ENCODE peak calls at places on chromosomes 1 and 21, in seven cellular contexts. One of them, this sample, is unnamed.

GRCh38 chr21:33893917-33894316 is 21.7 kb downstream of the ATP5PO start:
- DNase-seq in HFF-Myc: no peak
- DNase-seq in glutamatergic neuron: no peak
- DNase-seq in AG09319: no peak
- DNase-seq in IMR-90: no peak
- DNase-seq in endothelial cell: no peak
- DNase-seq in Calu3: no peak
- DNase-seq in this sample: no peak

GRCh38 chr1:23913212-23913880 is at the start of gene CNR2:
- DNase-seq in HFF-Myc: no peak
- DNase-seq in glutamatergic neuron: no peak
- DNase-seq in AG09319: no peak
- DNase-seq in IMR-90: no peak
- DNase-seq in endothelial cell: no peak
- DNase-seq in Calu3: no peak
- DNase-seq in this sample: no peak

GRCh38 chr1:34188985-34189384 is 12.3 kb downstream of the C1orf94 start:
- DNase-seq in HFF-Myc: no peak
- DNase-seq in glutamatergic neuron: no peak
- DNase-seq in AG09319: no peak
- DNase-seq in IMR-90: no peak
- DNase-seq in endothelial cell: no peak
- DNase-seq in Calu3: no peak
- DNase-seq in this sample: no peak

GRCh38 chr1:184422490-184423233 is 35.8 kb downstream of the C1orf21 start:
- DNase-seq in HFF-Myc: no peak
- DNase-seq in glutamatergic neuron: no peak
- DNase-seq in AG09319: no peak
- DNase-seq in IMR-90: no peak
- DNase-seq in endothelial cell: no peak
- DNase-seq in Calu3: no peak
- DNase-seq in this sample: no peak

GRCh38 chr1:17134036-17134435 is 14.8 kb upstream of the PADI2 start:
- DNase-seq in HFF-Myc: no peak
- DNase-seq in glutamatergic neuron: no peak
- DNase-seq in AG09319: no peak
- DNase-seq in IMR-90: no peak
- DNase-seq in endothelial cell: no peak
- DNase-seq in Calu3: no peak
- DNase-seq in this sample: no peak

GRCh38 chr1:189429610-189430009 is 1048.1 kb downstream of the BRINP3 start:
- DNase-seq in HFF-Myc: no peak
- DNase-seq in glutamatergic neuron: no peak
- DNase-seq in AG09319: no peak
- DNase-seq in IMR-90: peak; percentile 52
- DNase-seq in endothelial cell: peak; percentile 37
- DNase-seq in Calu3: peak; percentile 54
- DNase-seq in this sample: peak; percentile 18

GRCh38 chr1:20405893-20406604 is 80.0 kb downstream of the CAMK2N1 start:
- DNase-seq in HFF-Myc: no peak
- DNase-seq in glutamatergic neuron: no peak
- DNase-seq in AG09319: peak; percentile 18
- DNase-seq in IMR-90: peak; percentile 45
- DNase-seq in endothelial cell: no peak
- DNase-seq in Calu3: no peak
- DNase-seq in this sample: no peak

GRCh38 chr1:35924838-35925237 is 6.1 kb upstream of the AGO3 start:
- DNase-seq in HFF-Myc: no peak
- DNase-seq in glutamatergic neuron: no peak
- DNase-seq in AG09319: no peak
- DNase-seq in IMR-90: no peak
- DNase-seq in endothelial cell: no peak
- DNase-seq in Calu3: no peak
- DNase-seq in this sample: peak; percentile 38

GRCh38 chr1:188822248-188822647 is 1655.4 kb downstream of the BRINP3 start:
- DNase-seq in HFF-Myc: no peak
- DNase-seq in glutamatergic neuron: no peak
- DNase-seq in AG09319: no peak
- DNase-seq in IMR-90: peak; percentile 29
- DNase-seq in endothelial cell: peak; percentile 17
- DNase-seq in Calu3: no peak
- DNase-seq in this sample: no peak

GRCh38 chr1:160261526-160261877 is 847 bp downstream of the DCAF8 start:
- DNase-seq in HFF-Myc: peak; percentile 72
- DNase-seq in glutamatergic neuron: no peak
- DNase-seq in AG09319: peak; percentile 54
- DNase-seq in IMR-90: peak; percentile 91
- DNase-seq in endothelial cell: no peak
- DNase-seq in Calu3: peak; percentile 60
- DNase-seq in this sample: peak; percentile 69

GRCh38 chr1:167200749-167201148 is 19.9 kb upstream of the POU2F1 start:
- DNase-seq in HFF-Myc: no peak
- DNase-seq in glutamatergic neuron: no peak
- DNase-seq in AG09319: no peak
- DNase-seq in IMR-90: no peak
- DNase-seq in endothelial cell: no peak
- DNase-seq in Calu3: no peak
- DNase-seq in this sample: no peak

GRCh38 chr1:37410815-37411214 is 63.6 kb upstream of the ZC3H12A start:
- DNase-seq in HFF-Myc: peak; percentile 19
- DNase-seq in glutamatergic neuron: no peak
- DNase-seq in AG09319: no peak
- DNase-seq in IMR-90: peak; percentile 22
- DNase-seq in endothelial cell: peak; percentile 72
- DNase-seq in Calu3: peak; percentile 23
- DNase-seq in this sample: no peak

GRCh38 chr21:25772680-25773079 is 37.9 kb downstream of the GABPA start:
- DNase-seq in HFF-Myc: no peak
- DNase-seq in glutamatergic neuron: no peak
- DNase-seq in AG09319: no peak
- DNase-seq in IMR-90: no peak
- DNase-seq in endothelial cell: no peak
- DNase-seq in Calu3: no peak
- DNase-seq in this sample: no peak

GRCh38 chr1:166763318-166763717 is 76.0 kb upstream of the POGK start:
- DNase-seq in HFF-Myc: no peak
- DNase-seq in glutamatergic neuron: no peak
- DNase-seq in AG09319: no peak
- DNase-seq in IMR-90: no peak
- DNase-seq in endothelial cell: no peak
- DNase-seq in Calu3: no peak
- DNase-seq in this sample: no peak

GRCh38 chr1:6123816-6124215 is 56.3 kb downstream of the CHD5 start:
- DNase-seq in HFF-Myc: no peak
- DNase-seq in glutamatergic neuron: no peak
- DNase-seq in AG09319: no peak
- DNase-seq in IMR-90: no peak
- DNase-seq in endothelial cell: no peak
- DNase-seq in Calu3: no peak
- DNase-seq in this sample: no peak

GRCh38 chr1:20112279-20113000 is 6.9 kb downstream of the PLA2G2D start:
- DNase-seq in HFF-Myc: no peak
- DNase-seq in glutamatergic neuron: no peak
- DNase-seq in AG09319: no peak
- DNase-seq in IMR-90: no peak
- DNase-seq in endothelial cell: no peak
- DNase-seq in Calu3: no peak
- DNase-seq in this sample: no peak

GRCh38 chr1:245166471-245166885 is 11.7 kb downstream of the KIF26B start:
- DNase-seq in HFF-Myc: no peak
- DNase-seq in glutamatergic neuron: peak; percentile 46
- DNase-seq in AG09319: no peak
- DNase-seq in IMR-90: peak; percentile 17
- DNase-seq in endothelial cell: peak; percentile 50
- DNase-seq in Calu3: no peak
- DNase-seq in this sample: no peak
- TF ChIP-seq CTCF in HFF-Myc: no peak
- TF ChIP-seq CTCF in glutamatergic neuron: no peak
- TF ChIP-seq CTCF in AG09319: no peak
- TF ChIP-seq CTCF in IMR-90: no peak
- TF ChIP-seq CTCF in endothelial cell: no peak
- TF ChIP-seq CTCF in Calu3: no peak
- TF ChIP-seq CTCF in this sample: no peak

DNA sequence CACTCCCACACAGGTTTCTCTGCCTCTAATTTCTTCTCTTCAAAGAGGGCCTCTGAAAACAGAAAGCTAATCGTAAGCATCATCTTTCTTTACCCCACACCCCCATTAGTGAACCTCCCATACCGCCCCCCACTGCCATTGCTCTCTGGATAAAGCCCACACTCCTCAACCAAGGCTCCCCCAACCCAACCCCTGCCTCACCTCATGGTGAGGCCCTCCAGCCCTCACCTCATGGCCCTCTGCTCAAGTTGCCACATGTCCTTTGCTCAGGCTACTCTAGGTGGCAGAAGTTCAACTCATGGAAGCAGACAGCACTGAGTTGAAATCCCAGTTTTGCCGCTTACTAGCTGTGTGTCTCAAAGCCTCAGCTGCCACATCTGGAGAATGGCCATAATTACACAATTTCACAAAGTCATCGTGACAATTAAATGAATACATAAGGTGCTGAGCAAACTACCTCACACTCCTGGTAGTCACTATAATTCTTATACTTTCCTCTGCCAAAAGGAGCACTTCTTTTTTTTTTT is 18.2 kb upstream of the WASF2 start:
- DNase-seq in HFF-Myc: no peak
- DNase-seq in glutamatergic neuron: no peak
- DNase-seq in AG09319: no peak
- DNase-seq in IMR-90: no peak
- DNase-seq in endothelial cell: no peak
- DNase-seq in Calu3: no peak
- DNase-seq in this sample: no peak
- TF ChIP-seq CTCF in HFF-Myc: peak; percentile 9
- TF ChIP-seq CTCF in glutamatergic neuron: no peak
- TF ChIP-seq CTCF in AG09319: no peak
- TF ChIP-seq CTCF in IMR-90: no peak
- TF ChIP-seq CTCF in endothelial cell: no peak
- TF ChIP-seq CTCF in Calu3: no peak
- TF ChIP-seq CTCF in this sample: no peak

DNA sequence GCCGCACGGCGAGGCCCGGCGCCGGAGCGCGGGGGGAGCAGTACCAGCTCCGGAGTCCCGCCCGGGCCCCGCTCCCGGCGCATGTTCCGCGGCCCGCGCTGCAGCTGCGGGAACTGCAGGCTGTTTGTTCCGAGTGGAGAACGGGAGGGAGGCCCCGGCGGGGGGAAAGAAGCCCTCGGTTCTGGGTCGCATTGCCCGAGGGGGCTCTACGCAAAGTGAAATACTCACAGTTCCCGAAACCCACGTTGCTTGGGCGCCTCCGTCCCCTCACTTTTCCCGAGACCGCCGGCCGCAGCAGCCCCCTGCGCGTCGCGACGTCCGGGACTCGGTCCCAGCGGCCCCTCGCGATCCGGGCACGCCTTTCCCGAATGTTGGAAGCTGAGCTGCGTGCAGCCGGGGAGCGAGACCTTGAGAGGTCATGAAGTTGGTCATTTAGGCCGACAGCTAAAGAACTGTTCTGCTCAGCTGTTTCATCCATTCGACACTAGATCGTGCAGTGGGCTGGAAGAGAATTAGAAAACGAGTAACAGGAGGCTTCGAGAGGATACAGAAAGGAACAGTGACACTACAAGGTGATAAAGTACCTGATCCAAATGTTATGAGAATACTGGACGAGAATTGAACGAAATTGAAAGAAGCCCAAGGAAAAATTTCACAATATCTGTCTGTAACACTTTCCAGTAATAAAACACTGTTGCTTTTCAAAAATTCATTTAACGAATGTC is 596 bp upstream of the LIN9 start:
- DNase-seq in HFF-Myc: no peak
- DNase-seq in glutamatergic neuron: peak; percentile 60
- DNase-seq in AG09319: no peak
- DNase-seq in IMR-90: no peak
- DNase-seq in endothelial cell: no peak
- DNase-seq in Calu3: no peak
- DNase-seq in this sample: peak; percentile 20
- TF ChIP-seq CTCF in HFF-Myc: no peak
- TF ChIP-seq CTCF in glutamatergic neuron: no peak
- TF ChIP-seq CTCF in AG09319: no peak
- TF ChIP-seq CTCF in IMR-90: peak; percentile 15
- TF ChIP-seq CTCF in endothelial cell: no peak
- TF ChIP-seq CTCF in Calu3: no peak
- TF ChIP-seq CTCF in this sample: no peak

DNA sequence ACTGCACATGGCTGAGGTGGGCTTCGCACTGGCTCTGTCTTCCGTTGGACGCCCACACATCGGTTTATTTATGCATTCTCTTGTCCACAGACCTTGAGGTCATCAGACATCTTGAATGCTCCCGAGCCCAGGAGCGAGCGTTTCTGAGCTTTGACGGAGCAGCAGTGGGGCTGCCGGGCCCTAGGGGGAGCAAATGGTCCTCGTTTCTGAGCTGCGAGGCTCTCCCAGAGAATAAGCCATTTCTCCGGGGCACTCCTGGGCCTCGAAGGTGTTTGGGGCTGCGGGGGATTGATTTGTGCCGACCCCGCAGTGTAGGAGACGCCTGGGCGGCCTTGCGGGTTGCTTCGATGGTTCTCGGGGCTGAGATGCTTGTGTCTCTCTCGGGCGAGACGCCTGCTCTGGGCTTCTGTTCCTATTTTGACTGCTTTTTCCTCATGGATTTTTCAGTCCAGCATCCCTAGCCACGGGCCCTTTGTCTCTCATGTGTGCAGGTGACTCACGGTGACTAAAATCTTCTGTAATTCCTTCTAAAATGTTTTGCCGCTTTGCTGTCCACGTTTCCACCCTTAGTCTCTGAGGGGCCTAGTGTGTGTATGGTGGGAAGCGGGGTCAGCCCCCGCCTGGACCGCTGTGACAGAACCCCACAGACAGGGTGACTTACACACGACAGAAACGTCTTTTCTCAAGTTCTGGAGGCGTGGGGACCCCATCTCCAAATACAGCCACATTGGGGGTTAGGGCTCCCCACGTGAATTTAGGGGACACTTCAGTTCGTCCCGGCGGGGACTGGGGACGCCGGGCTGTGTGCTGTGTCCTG is 62.1 kb downstream of the FAAP20 start:
- DNase-seq in HFF-Myc: no peak
- DNase-seq in glutamatergic neuron: no peak
- DNase-seq in AG09319: no peak
- DNase-seq in IMR-90: peak; percentile 85
- DNase-seq in endothelial cell: peak; percentile 46
- DNase-seq in Calu3: no peak
- DNase-seq in this sample: no peak
- TF ChIP-seq CTCF in HFF-Myc: peak; percentile 52
- TF ChIP-seq CTCF in glutamatergic neuron: no peak
- TF ChIP-seq CTCF in AG09319: peak; percentile 72
- TF ChIP-seq CTCF in IMR-90: peak; percentile 78
- TF ChIP-seq CTCF in endothelial cell: peak; percentile 12
- TF ChIP-seq CTCF in Calu3: no peak
- TF ChIP-seq CTCF in this sample: peak; percentile 34

GRCh38 chr1:202002447-202002846 is 7.9 kb upstream of the ELF3 start:
- DNase-seq in HFF-Myc: no peak
- DNase-seq in glutamatergic neuron: no peak
- DNase-seq in AG09319: no peak
- DNase-seq in IMR-90: no peak
- DNase-seq in endothelial cell: no peak
- DNase-seq in Calu3: no peak
- DNase-seq in this sample: no peak
- TF ChIP-seq CTCF in HFF-Myc: no peak
- TF ChIP-seq CTCF in glutamatergic neuron: no peak
- TF ChIP-seq CTCF in AG09319: no peak
- TF ChIP-seq CTCF in IMR-90: no peak
- TF ChIP-seq CTCF in endothelial cell: no peak
- TF ChIP-seq CTCF in Calu3: no peak
- TF ChIP-seq CTCF in this sample: no peak

GRCh38 chr21:14734191-14734590 is 188.1 kb upstream of the SAMSN1 start:
- DNase-seq in HFF-Myc: no peak
- DNase-seq in glutamatergic neuron: no peak
- DNase-seq in AG09319: no peak
- DNase-seq in IMR-90: no peak
- DNase-seq in endothelial cell: no peak
- DNase-seq in Calu3: no peak
- DNase-seq in this sample: no peak
- TF ChIP-seq CTCF in HFF-Myc: no peak
- TF ChIP-seq CTCF in glutamatergic neuron: no peak
- TF ChIP-seq CTCF in AG09319: no peak
- TF ChIP-seq CTCF in IMR-90: no peak
- TF ChIP-seq CTCF in endothelial cell: no peak
- TF ChIP-seq CTCF in Calu3: no peak
- TF ChIP-seq CTCF in this sample: no peak